ENCODE peak calls at places on chromosomes 11 and 22, in five cellular contexts. One of them, this sample, is unnamed.

GRCh38 chr11:12909866-12910265 is 99.2 kb upstream of the RASSF10 start:
- DNase-seq in Right ventricle myocardium superior: no peak
- DNase-seq in activated T-helper 2 cell treated with anti-CD3 and anti-CD28 coated beads, Interferon-gamma antibody, Interleukin-2, Interleukin-4, amounts not matched to agents 10 μg/mL and 5 μg/mL and 100 μg/mL, durations not matched to agents 14 hours and 24 hours and 36 hours: no peak
- DNase-seq in DMS79: no peak
- DNase-seq in NCI-H1930: no peak
- DNase-seq in this sample: no peak

GRCh38 chr11:87063982-87064381 is 26.2 kb downstream of the TMEM135 start:
- DNase-seq in activated T-helper 2 cell treated with anti-CD3 and anti-CD28 coated beads, Interferon-gamma antibody, Interleukin-2, Interleukin-4, amounts not matched to agents 10 μg/mL and 5 μg/mL and 100 μg/mL, durations not matched to agents 14 hours and 24 hours and 36 hours: no peak
- DNase-seq in NCI-H1930: no peak
- DNase-seq in Right ventricle myocardium superior: no peak
- DNase-seq in DMS79: no peak
- DNase-seq in this sample: no peak

GRCh38 chr11:111733009-111733408 is 33.2 kb downstream of the PPP2R1B start:
- DNase-seq in DMS79: no peak
- DNase-seq in activated T-helper 2 cell treated with anti-CD3 and anti-CD28 coated beads, Interferon-gamma antibody, Interleukin-2, Interleukin-4, amounts not matched to agents 10 μg/mL and 5 μg/mL and 100 μg/mL, durations not matched to agents 14 hours and 24 hours and 36 hours: no peak
- DNase-seq in Right ventricle myocardium superior: peak
- DNase-seq in NCI-H1930: no peak
- DNase-seq in this sample: peak

GRCh38 chr22:41106122-41106968 is 14.0 kb downstream of the EP300 start:
- DNase-seq in Right ventricle myocardium superior: no peak
- DNase-seq in NCI-H1930: no peak
- DNase-seq in activated T-helper 2 cell treated with anti-CD3 and anti-CD28 coated beads, Interferon-gamma antibody, Interleukin-2, Interleukin-4, amounts not matched to agents 10 μg/mL and 5 μg/mL and 100 μg/mL, durations not matched to agents 14 hours and 24 hours and 36 hours: no peak
- DNase-seq in DMS79: no peak
- DNase-seq in this sample: no peak

GRCh38 chr11:17277024-17277584 is 565 bp downstream of the NUCB2 start:
- DNase-seq in Right ventricle myocardium superior: no peak
- DNase-seq in DMS79: peak
- DNase-seq in activated T-helper 2 cell treated with anti-CD3 and anti-CD28 coated beads, Interferon-gamma antibody, Interleukin-2, Interleukin-4, amounts not matched to agents 10 μg/mL and 5 μg/mL and 100 μg/mL, durations not matched to agents 14 hours and 24 hours and 36 hours: no peak
- DNase-seq in NCI-H1930: peak
- DNase-seq in this sample: no peak

GRCh38 chr22:49838771-49839717 is 11.4 kb upstream of the BRD1 start:
- DNase-seq in NCI-H1930: no peak
- DNase-seq in DMS79: no peak
- DNase-seq in activated T-helper 2 cell treated with anti-CD3 and anti-CD28 coated beads, Interferon-gamma antibody, Interleukin-2, Interleukin-4, amounts not matched to agents 10 μg/mL and 5 μg/mL and 100 μg/mL, durations not matched to agents 14 hours and 24 hours and 36 hours: peak
- DNase-seq in Right ventricle myocardium superior: peak
- DNase-seq in this sample: no peak

GRCh38 chr11:557328-558132 is 3.0 kb downstream of the LMNTD2 start:
- DNase-seq in activated T-helper 2 cell treated with anti-CD3 and anti-CD28 coated beads, Interferon-gamma antibody, Interleukin-2, Interleukin-4, amounts not matched to agents 10 μg/mL and 5 μg/mL and 100 μg/mL, durations not matched to agents 14 hours and 24 hours and 36 hours: no peak
- DNase-seq in Right ventricle myocardium superior: no peak
- DNase-seq in NCI-H1930: no peak
- DNase-seq in DMS79: no peak
- DNase-seq in this sample: no peak

GRCh38 chr11:132058211-132058772 is 687.9 kb downstream of the NTM start:
- DNase-seq in Right ventricle myocardium superior: no peak
- DNase-seq in NCI-H1930: no peak
- DNase-seq in activated T-helper 2 cell treated with anti-CD3 and anti-CD28 coated beads, Interferon-gamma antibody, Interleukin-2, Interleukin-4, amounts not matched to agents 10 μg/mL and 5 μg/mL and 100 μg/mL, durations not matched to agents 14 hours and 24 hours and 36 hours: no peak
- DNase-seq in DMS79: no peak
- DNase-seq in this sample: no peak

This sample was measured in right lobe of liver.